ENCODE peak calls at places on chromosome 12, in four cellular contexts. F is body of pancreas, P is pancreas, W is breast epithelium. O is an unnamed sample.
A peak's percentile ranks its signal among the peaks of the same experiment; 100 is the strongest.

GRCh38 chr12:105555556-105555973 is 225.1 kb downstream of the C12orf75 start:
- DNase-seq in P (peak; percentile 34), W (no peak), F (peak; percentile 44), O (no peak)

GRCh38 chr12:52060498-52061177 is 9.1 kb upstream of the ATG101 start:
- DNase-seq in P (no peak), F (no peak), W (no peak), O (no peak)

GRCh38 chr12:63826002-63826585 is 18.4 kb upstream of the SRGAP1 start:
- DNase-seq in P (no peak), W (no peak), F (peak; percentile 26), O (no peak)

GRCh38 chr12:2286461-2287131 is 233.8 kb downstream of the CACNA1C start:
- DNase-seq in F (no peak), P (peak; percentile 15), W (no peak), O (no peak)

GRCh38 chr12:68406134-68406576 is 74.0 kb upstream of the MDM1 start:
- DNase-seq in F (peak; percentile 91), P (peak; percentile 84), W (peak; percentile 92), O (no peak)

GRCh38 chr12:31859232-31859977 is 99.8 kb upstream of the RESF1 start:
- DNase-seq in F (no peak), P (no peak), W (no peak), O (no peak)

GRCh38 chr12:56029666-56030293 is 8.9 kb downstream of the IKZF4 start:
- DNase-seq in F (peak; percentile 57), P (peak; percentile 38), W (no peak), O (peak; percentile 54)

GRCh38 chr12:76611533-76611932 is 52.0 kb upstream of the OSBPL8 start:
- DNase-seq in F (peak; percentile 15), P (no peak), W (no peak), O (no peak)

GRCh38 chr12:47775100-47775911 is 2.3 kb downstream of the SLC48A1 start:
- DNase-seq in P (no peak), F (no peak), W (no peak), O (no peak)

GRCh38 chr12:70002097-70002911 is 177.3 kb downstream of the MYRFL start:
- DNase-seq in W (no peak), F (peak; percentile 8), P (no peak), O (no peak)

GRCh38 chr12:23197266-23197665 is 572.3 kb downstream of the ETNK1 start:
- DNase-seq in F (no peak), P (no peak), W (no peak), O (no peak)

GRCh38 chr12:27521066-27521465 is 2.9 kb upstream of the PPFIBP1 start:
- DNase-seq in F (peak; percentile 22), W (no peak), P (no peak), O (no peak)

GRCh38 chr12:117485984-117486839 is 124.8 kb upstream of the NOS1 start:
- DNase-seq in F (no peak), W (no peak), P (no peak), O (no peak)

GRCh38 chr12:48105321-48105866 is 485 bp downstream of the SENP1 start:
- DNase-seq in P (no peak), W (no peak), F (no peak), O (no peak)

GRCh38 chr12:94266390-94266789 is 118.0 kb downstream of the PLXNC1 start:
- DNase-seq in P (no peak), F (peak; percentile 35), W (no peak), O (no peak)

GRCh38 chr12:115450017-115450416 is 766.0 kb upstream of the TBX3 start:
- DNase-seq in F (no peak), W (no peak), P (no peak), O (no peak)

GRCh38 chr12:124872068-124872719 is 8.5 kb upstream of the SCARB1 start:
- DNase-seq in F (no peak), P (no peak), W (no peak), O (no peak)

GRCh38 chr12:60205500-60205899 is 609.7 kb downstream of the SLC16A7 start:
- DNase-seq in F (peak; percentile 43), P (peak; percentile 17), W (no peak), O (no peak)

GRCh38 chr12:96419576-96420254 is 19.5 kb upstream of the CDK17 start:
- DNase-seq in F (no peak), P (no peak), W (no peak), O (no peak)

GRCh38 chr12:44457465-44457864 is 418.6 kb downstream of the NELL2 start:
- DNase-seq in W (no peak), F (no peak), P (no peak), O (no peak)

GRCh38 chr12:1197264-1198018 is 206.4 kb downstream of the ERC1 start:
- DNase-seq in F (no peak), W (no peak), P (no peak), O (no peak)

GRCh38 chr12:61037792-61038191 is 1222.4 kb upstream of the USP15 start:
- DNase-seq in P (no peak), F (no peak), W (no peak), O (no peak)

GRCh38 chr12:32025906-32026305 is 66.7 kb downstream of the RESF1 start:
- DNase-seq in P (no peak), F (no peak), W (no peak), O (peak; percentile 70)

GRCh38 chr12:115898670-115899069 is 378.8 kb downstream of the MED13L start:
- DNase-seq in F (no peak), W (no peak), P (no peak), O (no peak)

GRCh38 chr12:116385486-116386217 is 108.2 kb upstream of the MED13L start:
- DNase-seq in P (no peak), F (no peak), W (no peak), O (no peak)

GRCh38 chr12:1115471-1116242 is 124.6 kb downstream of the ERC1 start:
- DNase-seq in F (no peak), P (no peak), W (no peak), O (no peak)

GRCh38 chr12:57840701-57841100 is 5.8 kb downstream of the CTDSP2 start:
- DNase-seq in P (no peak), W (no peak), F (peak; percentile 42), O (no peak)

GRCh38 chr12:88855301-88855700 is 275.0 kb upstream of the KITLG start:
- DNase-seq in W (no peak), P (no peak), F (no peak), O (no peak)

GRCh38 chr12:88895634-88896033 is 315.4 kb upstream of the KITLG start:
- DNase-seq in P (no peak), W (no peak), F (no peak), O (no peak)

GRCh38 chr12:80404629-80405028 is 39.4 kb upstream of the PTPRQ start:
- DNase-seq in F (no peak), P (no peak), W (no peak), O (no peak)

GRCh38 chr12:103503546-103504480 is 8.0 kb upstream of the C12orf42 start:
- DNase-seq in F (peak; percentile 26), W (no peak), P (no peak), O (peak; percentile 39)

DNA sequence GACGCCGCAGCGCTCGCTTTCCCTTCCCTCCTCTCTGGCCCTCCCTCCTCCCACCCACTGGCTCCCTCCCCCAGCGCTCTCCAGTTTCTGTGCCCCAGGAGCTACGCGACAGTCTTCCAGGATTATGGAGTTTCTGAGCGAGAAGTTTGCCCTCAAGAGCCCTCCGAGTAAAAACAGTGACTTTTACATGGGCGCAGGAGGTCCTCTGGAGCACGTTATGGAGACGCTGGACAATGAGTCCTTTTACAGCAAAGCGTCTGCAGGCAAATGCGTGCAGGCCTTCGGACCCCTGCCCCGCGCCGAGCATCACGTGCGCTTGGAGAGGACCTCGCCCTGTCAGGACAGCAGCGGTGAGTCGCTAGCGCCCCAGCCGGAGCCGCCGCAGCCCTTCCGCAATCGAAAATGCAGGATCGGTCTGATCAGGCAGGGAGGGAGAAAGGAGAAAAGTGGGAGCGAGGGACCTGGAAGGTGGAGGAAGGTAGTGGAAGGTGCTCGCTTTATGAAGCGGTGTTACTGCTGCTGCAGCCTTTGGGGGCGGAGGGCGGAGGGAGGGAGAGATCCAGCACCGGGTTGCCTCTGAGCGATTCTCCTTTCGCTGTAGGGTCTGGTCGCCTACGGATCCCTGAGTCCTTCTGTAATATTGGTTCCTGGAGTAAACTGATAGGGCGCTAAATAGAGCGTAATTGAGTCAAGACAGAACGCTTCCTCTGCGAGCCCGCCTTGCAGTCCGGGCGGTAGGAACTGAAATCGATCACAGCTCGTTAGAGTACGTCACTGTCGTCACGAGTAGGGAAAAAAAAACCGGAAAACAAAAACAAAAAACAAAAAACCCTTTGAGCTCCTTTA is at the start of gene ALX1:
- DNase-seq in P (peak; percentile 14), W (no peak), F (no peak), O (no peak)
- H3K4me3 ChIP-seq in P (no peak within 1 kb of the TSS), W (peak within 1 kb of the TSS; percentile 61), F (no peak within 1 kb of the TSS), O (no peak within 1 kb of the TSS)

GRCh38 chr12:100986595-100987547 is 192.3 kb downstream of the ANO4 start:
- DNase-seq in P (no peak), W (no peak), F (peak; percentile 11), O (no peak)

GRCh38 chr12:100991059-100991562 is 196.5 kb downstream of the ANO4 start:
- DNase-seq in P (no peak), W (no peak), F (no peak), O (no peak)

GRCh38 chr12:100984821-100985220 is 190.2 kb downstream of the ANO4 start:
- DNase-seq in W (no peak), F (no peak), P (no peak), O (no peak)

GRCh38 chr12:100988278-100988625 is 193.7 kb downstream of the ANO4 start:
- DNase-seq in F (no peak), P (no peak), W (no peak), O (no peak)

GRCh38 chr12:100987552-100988277 is 193.1 kb downstream of the ANO4 start:
- DNase-seq in P (peak; percentile 32), F (peak; percentile 47), W (no peak), O (no peak)
- TF ChIP-seq CTCF in P (no peak), F (no peak), W (no peak), O (no peak)

GRCh38 chr12:108833757-108834472 is 23.5 kb downstream of the SSH1 start:
- DNase-seq in W (no peak), F (peak; percentile 57), P (no peak), O (no peak)

GRCh38 chr12:108831309-108831991 is 25.9 kb downstream of the SSH1 start:
- DNase-seq in P (no peak), W (no peak), F (no peak), O (no peak)

GRCh38 chr12:108832730-108833354 is 24.5 kb downstream of the SSH1 start:
- DNase-seq in W (no peak), P (no peak), F (peak; percentile 44), O (no peak)

GRCh38 chr12:108833355-108833733 is 24.0 kb downstream of the SSH1 start:
- DNase-seq in P (no peak), W (no peak), F (no peak), O (no peak)

GRCh38 chr12:108832208-108832607 is 25.2 kb downstream of the SSH1 start:
- DNase-seq in P (no peak), W (no peak), F (no peak), O (no peak)
- H3K4me1 ChIP-seq in P (no peaks in the 10 kb centered on the region), W (peaks cover 14% of the 10 kb centered on the region), F (peaks cover 22% of the 10 kb centered on the region), O (peaks cover under 1% of the 10 kb centered on the region)

DNA sequence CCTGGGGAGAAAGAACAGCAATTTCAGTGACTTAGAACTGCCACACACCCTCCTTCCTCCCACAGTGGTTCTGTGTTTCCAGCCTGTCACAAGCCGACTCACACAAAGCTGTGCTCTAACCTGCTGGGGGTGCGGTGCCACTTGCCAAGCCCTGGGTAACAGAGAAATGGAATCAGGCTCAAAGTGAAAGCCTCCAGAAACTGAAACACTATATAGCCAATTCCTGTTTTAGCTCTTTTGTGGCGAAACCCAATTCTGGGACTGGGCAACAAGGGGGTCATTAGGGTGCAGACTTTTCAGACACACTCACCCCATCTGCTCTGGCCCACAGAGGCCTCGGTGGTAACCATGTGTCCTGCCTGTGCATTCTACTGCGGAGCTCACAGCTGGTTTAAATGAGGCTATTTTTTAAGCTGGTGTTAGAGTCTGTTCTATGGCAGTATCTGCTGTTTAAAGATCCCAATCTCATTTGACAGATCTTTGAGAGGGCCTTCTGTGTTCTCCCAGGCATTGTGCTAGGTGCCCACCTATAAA is 15.2 kb upstream of the ACTR6 start:
- DNase-seq in P (no peak), W (no peak), F (no peak), O (no peak)
- H3K4me3 ChIP-seq in P (no peak overlapping the region), W (peak overlapping the region; percentile 40), F (no peak overlapping the region), O (no peak overlapping the region)

O was measured in CD8-positive, alpha-beta T cell.